ENCODE peak calls at places on chromosomes 4 and X, in five cellular contexts. One of them, this sample, is unnamed. For H3K4me1, the result is how much of the 10 kb centered on the place peaks cover.

GRCh38 chrX:53669258-53669657 is 17.3 kb downstream of the HUWE1 start:
- DNase-seq in H1: no peak
- DNase-seq in K562: no peak
- DNase-seq in HepG2: no peak
- DNase-seq in A549: no peak
- DNase-seq in this sample: no peak

GRCh38 chr4:26081795-26082498 is 167.9 kb downstream of the SMIM20 start:
- DNase-seq in H1: no peak
- DNase-seq in K562: peak
- DNase-seq in A549: peak
- DNase-seq in HepG2: peak
- DNase-seq in this sample: peak

GRCh38 chrX:24860140-24860539 is 155.6 kb downstream of the ARX start:
- DNase-seq in H1: no peak
- DNase-seq in K562: no peak
- DNase-seq in A549: no peak
- DNase-seq in HepG2: no peak
- DNase-seq in this sample: peak

GRCh38 chr4:97496298-97496873 is 646.9 kb downstream of the STPG2 start:
- DNase-seq in HepG2: no peak
- DNase-seq in K562: no peak
- DNase-seq in H1: no peak
- DNase-seq in A549: peak
- DNase-seq in this sample: peak

GRCh38 chr4:26830016-26830415 is 30.6 kb upstream of the STIM2 start:
- DNase-seq in H1: no peak
- DNase-seq in HepG2: no peak
- DNase-seq in K562: no peak
- DNase-seq in A549: no peak
- DNase-seq in this sample: no peak

GRCh38 chrX:131907488-131908314 is 115.4 kb upstream of the STK26 start:
- DNase-seq in H1: no peak
- DNase-seq in A549: no peak
- DNase-seq in K562: peak
- DNase-seq in HepG2: no peak
- DNase-seq in this sample: no peak

GRCh38 chr4:178602833-178603232 is 1160.6 kb upstream of the AGA start:
- DNase-seq in K562: no peak
- DNase-seq in H1: no peak
- DNase-seq in HepG2: no peak
- DNase-seq in A549: no peak
- DNase-seq in this sample: no peak

GRCh38 chr4:154164931-154165839 is 326.4 kb downstream of the DCHS2 start:
- DNase-seq in K562: peak
- DNase-seq in HepG2: no peak
- DNase-seq in H1: no peak
- DNase-seq in A549: no peak
- DNase-seq in this sample: no peak

GRCh38 chrX:2710496-2710895 is 19.4 kb downstream of the CD99 start:
- DNase-seq in H1: no peak
- DNase-seq in K562: no peak
- DNase-seq in HepG2: no peak
- DNase-seq in A549: peak
- DNase-seq in this sample: no peak

GRCh38 chrX:78092296-78092695 is 11.8 kb upstream of the PGK1 start:
- DNase-seq in HepG2: peak
- DNase-seq in H1: no peak
- DNase-seq in A549: peak
- DNase-seq in K562: peak
- DNase-seq in this sample: peak

DNA sequence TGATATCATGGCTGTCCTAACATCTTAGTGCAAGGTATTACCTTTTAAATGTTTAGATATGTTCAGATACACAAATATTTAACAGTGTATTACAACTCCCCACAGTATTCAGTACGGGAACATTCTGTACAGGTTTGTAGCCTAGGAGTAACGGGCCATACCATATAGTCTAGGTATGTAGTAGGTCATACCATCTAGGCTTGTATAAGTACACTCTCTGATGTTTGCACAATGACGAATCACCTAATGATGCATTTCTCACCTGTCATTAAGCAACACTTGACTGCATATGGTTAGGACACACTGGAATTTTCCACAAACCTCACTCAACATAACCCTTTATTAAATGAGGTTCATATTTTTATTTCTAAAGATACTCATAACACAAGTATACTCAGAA is 67.7 kb downstream of the THOC2 start:
- DNase-seq in H1: no peak
- DNase-seq in HepG2: no peak
- DNase-seq in K562: no peak
- DNase-seq in A549: peak
- DNase-seq in this sample: no peak
- TF ChIP-seq JUN in H1: no peak
- TF ChIP-seq JUN in HepG2: no peak
- TF ChIP-seq JUN in K562: no peak
- TF ChIP-seq JUN in A549: no peak
- TF ChIP-seq JUN in this sample: no peak

GRCh38 chr4:145734576-145735329 is 54.8 kb downstream of the C4orf51 start:
- DNase-seq in A549: peak
- DNase-seq in K562: peak
- DNase-seq in HepG2: peak
- DNase-seq in H1: no peak
- DNase-seq in this sample: peak
- H3K4me1 ChIP-seq in A549: half or more
- H3K4me1 ChIP-seq in K562: under half
- H3K4me1 ChIP-seq in HepG2: under half
- H3K4me1 ChIP-seq in H1: under half
- H3K4me1 ChIP-seq in this sample: under half

GRCh38 chr4:82711158-82711785 is 87.3 kb downstream of the SCD5 start:
- DNase-seq in H1: no peak
- DNase-seq in K562: no peak
- DNase-seq in A549: no peak
- DNase-seq in HepG2: no peak
- DNase-seq in this sample: no peak

GRCh38 chr4:82705881-82706280 is 92.7 kb downstream of the SCD5 start:
- DNase-seq in H1: no peak
- DNase-seq in K562: no peak
- DNase-seq in A549: no peak
- DNase-seq in HepG2: no peak
- DNase-seq in this sample: no peak

GRCh38 chr4:82706349-82707000 is 92.1 kb downstream of the SCD5 start:
- DNase-seq in H1: no peak
- DNase-seq in HepG2: no peak
- DNase-seq in K562: no peak
- DNase-seq in A549: no peak
- DNase-seq in this sample: no peak

GRCh38 chr4:82710202-82710929 is 88.2 kb downstream of the SCD5 start:
- DNase-seq in K562: no peak
- DNase-seq in A549: no peak
- DNase-seq in H1: no peak
- DNase-seq in HepG2: peak
- DNase-seq in this sample: peak

GRCh38 chr4:82708982-82709381 is 89.6 kb downstream of the SCD5 start:
- DNase-seq in A549: no peak
- DNase-seq in H1: no peak
- DNase-seq in K562: no peak
- DNase-seq in HepG2: no peak
- DNase-seq in this sample: peak
- TF ChIP-seq JUN in A549: no peak
- TF ChIP-seq JUN in H1: no peak
- TF ChIP-seq JUN in K562: no peak
- TF ChIP-seq JUN in HepG2: no peak
- TF ChIP-seq JUN in this sample: peak

DNA sequence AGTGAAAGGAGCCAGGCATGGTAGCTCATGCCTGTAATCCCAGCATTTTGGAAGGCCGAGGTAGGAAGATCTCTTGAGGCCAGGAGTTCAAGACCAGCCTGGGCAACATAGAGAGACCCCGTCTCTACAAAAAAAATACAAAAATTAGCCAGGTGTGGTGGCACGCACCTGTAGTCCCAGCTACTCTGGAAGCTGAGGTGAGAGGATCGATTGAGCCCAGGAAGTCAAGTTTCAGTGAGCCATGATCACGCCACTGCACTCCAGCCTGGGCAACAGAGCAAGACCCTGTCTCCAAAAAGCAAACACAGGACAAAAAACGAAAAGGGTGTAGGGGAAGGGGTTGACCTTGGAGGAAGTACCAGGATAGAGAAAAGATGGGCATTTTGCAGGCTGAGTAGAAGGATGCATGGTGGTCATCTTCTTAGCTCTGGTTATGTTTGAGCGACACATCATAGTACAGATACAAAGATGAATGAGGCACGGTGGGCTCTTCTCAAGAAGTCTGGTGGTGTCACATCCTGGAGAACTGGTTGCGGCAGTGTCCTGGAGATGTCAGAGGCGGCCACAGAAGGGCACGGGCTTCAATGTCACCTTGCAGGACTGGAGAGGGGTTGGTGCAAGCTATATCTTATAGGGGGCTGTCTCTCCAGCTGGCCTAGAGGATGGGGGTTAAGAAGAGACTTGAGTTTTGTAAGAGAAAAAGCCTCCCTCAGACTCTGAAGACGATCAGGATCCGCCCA is 32.0 kb downstream of the SLC25A5 start:
- DNase-seq in HepG2: no peak
- DNase-seq in K562: no peak
- DNase-seq in H1: no peak
- DNase-seq in A549: no peak
- DNase-seq in this sample: no peak
- H3K4me1 ChIP-seq in HepG2: half or more
- H3K4me1 ChIP-seq in K562: under half
- H3K4me1 ChIP-seq in H1: under half
- H3K4me1 ChIP-seq in A549: half or more
- H3K4me1 ChIP-seq in this sample: under half

This sample was measured in endothelial cell of umbilical vein.